ENCODE peak calls at places on chromosomes 16 and 17, in nine cellular contexts. Y, D, L, I, R, Z, E, S and A are unnamed samples.

GRCh38 chr17:62064791-62065563 is at the start of gene MED13:
- DNase-seq in Y (no peak), D (peak), L (peak), I (peak), R (peak), Z (peak), E (peak), S (peak), A (no peak)

GRCh38 chr16:4048481-4048880 is 67.8 kb downstream of the ADCY9 start:
- DNase-seq in Y (no peak), D (no peak), L (peak), I (no peak), R (no peak), Z (no peak), E (no peak), S (no peak), A (no peak)

GRCh38 chr17:42312285-42313130 is 24.2 kb downstream of the STAT5A start:
- DNase-seq in Y (no peak), D (peak), L (peak), I (peak), R (peak), Z (peak), E (peak), S (peak), A (no peak)

GRCh38 chr17:66625321-66625767 is 209.6 kb upstream of the CACNG5 start:
- DNase-seq in Y (no peak), D (no peak), L (no peak), I (no peak), R (no peak), Z (peak), E (no peak), S (no peak), A (no peak)

GRCh38 chr16:77548766-77549165 is 113.9 kb upstream of the ADAMTS18 start:
- DNase-seq in Y (no peak), D (no peak), L (no peak), I (no peak), R (no peak), Z (no peak), E (no peak), S (no peak), A (no peak)

GRCh38 chr17:34843682-34844081 is 117.6 kb downstream of the CCT6B start:
- DNase-seq in Y (no peak), D (no peak), L (no peak), I (no peak), R (no peak), Z (no peak), E (no peak), S (no peak), A (no peak)

GRCh38 chr17:81868674-81869220 is 2.4 kb downstream of the ARHGDIA start:
- DNase-seq in Y (peak), D (no peak), L (no peak), I (peak), R (no peak), Z (peak), E (peak), S (no peak), A (no peak)

GRCh38 chr17:74922694-74923537 is at the start of gene USH1G:
- DNase-seq in Y (no peak), D (no peak), L (peak), I (no peak), R (no peak), Z (no peak), E (peak), S (peak), A (no peak)

GRCh38 chr17:37605813-37606505 is 3.3 kb downstream of the SYNRG start:
- DNase-seq in Y (peak), D (no peak), L (no peak), I (no peak), R (no peak), Z (no peak), E (no peak), S (peak), A (no peak)

GRCh38 chr16:87684106-87684677 is 81.6 kb downstream of the KLHDC4 start:
- DNase-seq in Y (no peak), D (no peak), L (no peak), I (no peak), R (peak), Z (no peak), E (no peak), S (no peak), A (no peak)

GRCh38 chr17:36921131-36921851 is 16.0 kb upstream of the LHX1 start:
- DNase-seq in Y (no peak), D (peak), L (no peak), I (no peak), R (no peak), Z (no peak), E (peak), S (no peak), A (no peak)

GRCh38 chr17:28735242-28735722 is 6.7 kb downstream of the NEK8 start:
- DNase-seq in Y (no peak), D (no peak), L (no peak), I (no peak), R (no peak), Z (no peak), E (no peak), S (no peak), A (no peak)

GRCh38 chr17:31561469-31562412 is 170.3 kb downstream of the RAB11FIP4 start:
- DNase-seq in Y (no peak), D (no peak), L (no peak), I (no peak), R (no peak), Z (peak), E (no peak), S (no peak), A (no peak)

GRCh38 chr16:50538411-50539052 is 9.7 kb upstream of the NKD1 start:
- DNase-seq in Y (no peak), D (no peak), L (no peak), I (no peak), R (no peak), Z (no peak), E (peak), S (no peak), A (no peak)

GRCh38 chr17:49547566-49547965 is 28.1 kb upstream of the NXPH3 start:
- DNase-seq in Y (no peak), D (no peak), L (no peak), I (no peak), R (no peak), Z (no peak), E (no peak), S (peak), A (no peak)

GRCh38 chr16:18983565-18984424 is at the start of gene TMC7:
- DNase-seq in Y (no peak), D (no peak), L (peak), I (peak), R (peak), Z (peak), E (peak), S (peak), A (no peak)

GRCh38 chr16:17784073-17784472 is 313.3 kb upstream of the XYLT1 start:
- DNase-seq in Y (no peak), D (no peak), L (no peak), I (no peak), R (no peak), Z (no peak), E (no peak), S (no peak), A (no peak)

GRCh38 chr17:14737984-14738651 is 437.2 kb downstream of the HS3ST3B1 start:
- DNase-seq in Y (peak), D (no peak), L (peak), I (peak), R (no peak), Z (peak), E (peak), S (no peak), A (no peak)

GRCh38 chr16:2429771-2430663 is 770 bp downstream of the CCNF start:
- DNase-seq in Y (no peak), D (no peak), L (peak), I (no peak), R (no peak), Z (peak), E (no peak), S (peak), A (peak)

GRCh38 chr17:49101054-49101534 is 31.5 kb upstream of the B4GALNT2 start:
- DNase-seq in Y (peak), D (no peak), L (no peak), I (no peak), R (no peak), Z (no peak), E (no peak), S (no peak), A (no peak)

GRCh38 chr17:34300652-34301390 is 15.3 kb downstream of the CCL11 start:
- DNase-seq in Y (no peak), D (no peak), L (no peak), I (no peak), R (no peak), Z (peak), E (no peak), S (no peak), A (no peak)

GRCh38 chr17:43878260-43879082 is 28.9 kb downstream of the MPP2 start:
- DNase-seq in Y (peak), D (peak), L (peak), I (peak), R (peak), Z (peak), E (peak), S (peak), A (peak)

GRCh38 chr17:42979511-42980273 is at the start of gene PTGES3L:
- DNase-seq in Y (no peak), D (no peak), L (peak), I (peak), R (peak), Z (no peak), E (peak), S (peak), A (no peak)

GRCh38 chr16:86337138-86337537 is 173.2 kb upstream of the FOXF1 start:
- DNase-seq in Y (no peak), D (no peak), L (no peak), I (no peak), R (no peak), Z (no peak), E (peak), S (no peak), A (no peak)

GRCh38 chr17:32341141-32341856 is 674 bp downstream of the C17orf75 start:
- DNase-seq in Y (no peak), D (peak), L (no peak), I (no peak), R (peak), Z (peak), E (no peak), S (peak), A (no peak)

GRCh38 chr16:88298166-88298881 is 84.4 kb upstream of the ZNF469 start:
- DNase-seq in Y (no peak), D (no peak), L (peak), I (peak), R (no peak), Z (peak), E (no peak), S (no peak), A (no peak)

GRCh38 chr17:2059125-2059836 is 4.4 kb downstream of the HIC1 start:
- DNase-seq in Y (no peak), D (no peak), L (no peak), I (no peak), R (no peak), Z (no peak), E (peak), S (no peak), A (no peak)

GRCh38 chr17:51764387-51764971 is 394.0 kb downstream of the CA10 start:
- DNase-seq in Y (peak), D (peak), L (peak), I (peak), R (peak), Z (peak), E (peak), S (peak), A (peak)